ENCODE peak calls at places on chromosomes 6 and 20, in nine cellular contexts. P is cardiac fibroblast, B is astrocyte of the spinal cord, T is activated gamma-delta T cell treated with Interleukin-2 at 50 U/mL for 16 hours, E is EH, X is A172, I is caudate nucleus, N is right cardiac atrium, F is glutamatergic neuron. K is an unnamed sample.
A peak's percentile ranks its signal among the peaks of the same experiment; 100 is the strongest.

GRCh38 chr20:57514273-57514751 is 10.6 kb downstream of the CTCFL start:
- DNase-seq in T (no peak), B (peak; percentile 63), I (no peak), F (peak; percentile 65), E (peak; percentile 65), P (peak; percentile 81), N (peak; percentile 75), X (peak; percentile 64), K (peak; percentile 45)

GRCh38 chr20:46566125-46566524 is 15.7 kb upstream of the OCSTAMP start:
- DNase-seq in F (no peak), B (no peak), I (no peak), P (no peak), T (no peak), X (no peak), N (no peak), E (no peak), K (no peak)

GRCh38 chr6:38266921-38267354 is 372.8 kb downstream of the BTBD9 start:
- DNase-seq in I (no peak), X (no peak), T (no peak), B (no peak), F (no peak), E (peak; percentile 20), P (no peak), N (no peak), K (no peak)

GRCh38 chr6:10837692-10837996 is 695 bp downstream of the MAK start:
- DNase-seq in X (no peak), I (no peak), T (no peak), N (no peak), P (peak; percentile 22), B (peak; percentile 18), E (peak; percentile 12), F (peak; percentile 22), K (no peak)

GRCh38 chr20:59515013-59515905 is 89.1 kb upstream of the PHACTR3 start:
- DNase-seq in F (peak; percentile 92), N (peak; percentile 85), X (peak; percentile 63), E (peak; percentile 61), T (no peak), B (peak; percentile 38), P (peak; percentile 57), I (peak; percentile 51), K (peak; percentile 68)

GRCh38 chr20:39661833-39662232 is 699.7 kb downstream of the DHX35 start:
- DNase-seq in N (no peak), T (no peak), B (peak; percentile 56), I (no peak), E (peak; percentile 80), F (no peak), P (peak; percentile 40), X (peak; percentile 66), K (no peak)

GRCh38 chr20:51562334-51563140 is 20.0 kb upstream of the NFATC2 start:
- DNase-seq in P (peak; percentile 92), N (peak; percentile 95), X (peak; percentile 75), E (peak; percentile 97), F (peak; percentile 59), T (peak; percentile 11), I (peak; percentile 50), B (peak; percentile 97), K (peak; percentile 82)

GRCh38 chr6:79372757-79373156 is 138.3 kb upstream of the HMGN3 start:
- DNase-seq in I (no peak), P (no peak), B (no peak), T (no peak), F (no peak), N (no peak), X (no peak), E (no peak), K (no peak)

GRCh38 chr6:137823826-137824501 is 43.1 kb upstream of the TNFAIP3 start:
- DNase-seq in F (peak; percentile 21), E (peak; percentile 69), X (peak; percentile 27), T (peak; percentile 63), P (peak; percentile 81), I (no peak), N (peak; percentile 67), B (peak; percentile 72), K (no peak)

GRCh38 chr6:149887343-149887742 is 10.6 kb downstream of the RAET1E start:
- DNase-seq in N (no peak), E (peak; percentile 55), B (peak; percentile 5), T (no peak), F (no peak), I (no peak), P (peak; percentile 79), X (no peak), K (no peak)

GRCh38 chr6:22826961-22827360 is 257.6 kb downstream of the HDGFL1 start:
- DNase-seq in X (peak; percentile 41), P (peak; percentile 19), B (peak; percentile 71), F (no peak), T (no peak), E (no peak), N (no peak), I (no peak), K (no peak)

GRCh38 chr6:116246089-116246488 is 7.8 kb downstream of the TSPYL4 start:
- DNase-seq in X (peak; percentile 46), P (peak; percentile 75), F (no peak), E (peak; percentile 84), I (no peak), N (no peak), T (no peak), B (peak; percentile 74), K (no peak)

GRCh38 chr6:26311012-26311384 is 54.0 kb upstream of the BTN3A2 start:
- DNase-seq in B (peak; percentile 61), F (no peak), I (no peak), T (no peak), N (no peak), E (peak; percentile 66), X (peak; percentile 66), P (peak; percentile 90), K (no peak)

GRCh38 chr20:4036351-4036750 is 21.0 kb upstream of the RNF24 start:
- DNase-seq in N (no peak), X (no peak), P (no peak), I (no peak), T (no peak), E (no peak), F (no peak), B (no peak), K (no peak)

GRCh38 chr20:13447385-13448180 is 191.1 kb downstream of the TASP1 start:
- DNase-seq in F (no peak), E (no peak), I (no peak), T (no peak), N (no peak), P (no peak), B (no peak), X (no peak), K (no peak)

GRCh38 chr20:21523398-21523868 is 9.6 kb upstream of the NKX2-2 start:
- DNase-seq in P (no peak), T (no peak), E (no peak), I (no peak), N (no peak), B (no peak), F (no peak), X (no peak), K (no peak)

GRCh38 chr6:152343735-152344360 is 293.3 kb downstream of the SYNE1 start:
- DNase-seq in F (no peak), N (peak; percentile 61), E (no peak), B (no peak), P (no peak), I (no peak), X (no peak), T (no peak), K (no peak)

GRCh38 chr6:32609391-32609730 is 19.7 kb upstream of the HLA-DRB1 start:
- DNase-seq in I (no peak), N (no peak), E (no peak), F (no peak), P (no peak), X (no peak), T (no peak), B (peak; percentile 1), K (no peak)

GRCh38 chr6:15089569-15090144 is 156.2 kb upstream of the JARID2 start:
- DNase-seq in X (no peak), E (no peak), T (no peak), I (no peak), P (no peak), F (no peak), N (no peak), B (no peak), K (no peak)

GRCh38 chr6:5337573-5337972 is 76.3 kb downstream of the FARS2 start:
- DNase-seq in X (no peak), T (no peak), I (no peak), F (no peak), N (no peak), P (peak; percentile 33), E (peak; percentile 69), B (peak; percentile 78), K (no peak)

GRCh38 chr20:58515240-58516212 is at the start of gene APCDD1L:
- DNase-seq in F (no peak), T (no peak), X (peak; percentile 62), N (no peak), E (peak; percentile 78), P (peak; percentile 79), I (no peak), B (peak; percentile 59), K (no peak)

GRCh38 chr6:36576573-36576972 is 17.6 kb upstream of the SRSF3 start:
- DNase-seq in E (no peak), N (no peak), F (no peak), T (no peak), I (no peak), P (no peak), B (no peak), X (no peak), K (no peak)

GRCh38 chr6:26031595-26032386 is 55.4 kb upstream of the HFE start:
- DNase-seq in N (peak; percentile 77), P (peak; percentile 98), F (peak; percentile 85), I (no peak), T (peak; percentile 86), E (peak; percentile 97), X (peak; percentile 98), B (peak; percentile 98), K (peak; percentile 55)

GRCh38 chr6:1527098-1527497 is 82.6 kb upstream of the FOXC1 start:
- DNase-seq in T (no peak), F (peak; percentile 28), E (peak; percentile 68), X (no peak), B (peak; percentile 64), N (peak; percentile 75), P (peak; percentile 31), I (no peak), K (peak; percentile 41)

GRCh38 chr6:160679402-160679769 is 15.3 kb upstream of the LPA start:
- DNase-seq in B (no peak), E (no peak), P (no peak), F (peak; percentile 77), X (no peak), N (no peak), I (no peak), T (no peak), K (no peak)

GRCh38 chr6:153074761-153075160 is 56.3 kb downstream of the RGS17 start:
- DNase-seq in N (no peak), E (no peak), F (no peak), B (no peak), P (no peak), T (no peak), I (no peak), X (no peak), K (no peak)

K was measured in psoas muscle.